ENCODE peak calls at places on chromosomes 6 and 20, in five cellular contexts. One of them, this sample, is unnamed.

GRCh38 chr6:5731435-5731834 is 275.3 kb downstream of the NRN1 start:
- DNase-seq in NB4: no peak
- DNase-seq in GM23338: no peak
- DNase-seq in coronary artery: no peak
- DNase-seq in mammary epithelial cell: no peak
- DNase-seq in this sample: no peak

GRCh38 chr6:166989427-166990034 is 9.7 kb upstream of the CEP43 start:
- DNase-seq in NB4: peak
- DNase-seq in GM23338: peak
- DNase-seq in coronary artery: no peak
- DNase-seq in mammary epithelial cell: peak
- DNase-seq in this sample: no peak

GRCh38 chr20:23782366-23782983 is 31.7 kb upstream of the CST1 start:
- DNase-seq in GM23338: peak
- DNase-seq in mammary epithelial cell: peak
- DNase-seq in coronary artery: no peak
- DNase-seq in NB4: peak
- DNase-seq in this sample: no peak

GRCh38 chr6:52995913-52996685 is 1.0 kb upstream of the GSTA4 start:
- DNase-seq in NB4: peak
- DNase-seq in coronary artery: no peak
- DNase-seq in mammary epithelial cell: peak
- DNase-seq in GM23338: peak
- DNase-seq in this sample: no peak

GRCh38 chr20:62236674-62236996 is 1.7 kb upstream of the OSBPL2 start:
- DNase-seq in mammary epithelial cell: no peak
- DNase-seq in GM23338: peak
- DNase-seq in coronary artery: no peak
- DNase-seq in NB4: no peak
- DNase-seq in this sample: no peak

GRCh38 chr20:17968366-17969275 is at the start of the genes MGME1 and SNX5:
- DNase-seq in coronary artery: peak
- DNase-seq in NB4: peak
- DNase-seq in mammary epithelial cell: peak
- DNase-seq in GM23338: peak
- DNase-seq in this sample: peak

GRCh38 chr6:33418690-33419291 is 884 bp upstream of the CUTA start:
- DNase-seq in NB4: peak
- DNase-seq in mammary epithelial cell: no peak
- DNase-seq in GM23338: peak
- DNase-seq in coronary artery: no peak
- DNase-seq in this sample: no peak

GRCh38 chr6:145110109-145110508 is 625.2 kb downstream of the EPM2A start:
- DNase-seq in NB4: no peak
- DNase-seq in coronary artery: no peak
- DNase-seq in mammary epithelial cell: peak
- DNase-seq in GM23338: no peak
- DNase-seq in this sample: no peak

GRCh38 chr6:108945686-108946158 is 97.5 kb downstream of the ARMC2 start:
- DNase-seq in coronary artery: peak
- DNase-seq in mammary epithelial cell: no peak
- DNase-seq in NB4: no peak
- DNase-seq in GM23338: peak
- DNase-seq in this sample: no peak

GRCh38 chr20:53867741-53868351 is 202.5 kb downstream of the BCAS1 start:
- DNase-seq in GM23338: peak
- DNase-seq in coronary artery: no peak
- DNase-seq in NB4: no peak
- DNase-seq in mammary epithelial cell: peak
- DNase-seq in this sample: no peak

GRCh38 chr6:103122766-103123601 is 1729.5 kb downstream of the GRIK2 start:
- DNase-seq in GM23338: peak
- DNase-seq in mammary epithelial cell: peak
- DNase-seq in NB4: peak
- DNase-seq in coronary artery: peak
- DNase-seq in this sample: peak

GRCh38 chr6:18963439-18963838 is 576.3 kb downstream of the RNF144B start:
- DNase-seq in mammary epithelial cell: no peak
- DNase-seq in GM23338: no peak
- DNase-seq in coronary artery: no peak
- DNase-seq in NB4: no peak
- DNase-seq in this sample: no peak

GRCh38 chr20:4681971-4682370 is 39.7 kb upstream of the PRND start:
- DNase-seq in coronary artery: no peak
- DNase-seq in GM23338: no peak
- DNase-seq in mammary epithelial cell: peak
- DNase-seq in NB4: no peak
- DNase-seq in this sample: no peak

GRCh38 chr6:41161380-41161779 is 1.5 kb downstream of the TREM2 start:
- DNase-seq in mammary epithelial cell: peak
- DNase-seq in NB4: no peak
- DNase-seq in coronary artery: no peak
- DNase-seq in GM23338: no peak
- DNase-seq in this sample: no peak

GRCh38 chr6:137362878-137363804 is 131.1 kb downstream of the OLIG3 start:
- DNase-seq in mammary epithelial cell: no peak
- DNase-seq in GM23338: no peak
- DNase-seq in NB4: no peak
- DNase-seq in coronary artery: no peak
- DNase-seq in this sample: no peak

GRCh38 chr20:9215539-9215938 is 146.7 kb downstream of the PLCB4 start:
- DNase-seq in GM23338: peak
- DNase-seq in coronary artery: no peak
- DNase-seq in mammary epithelial cell: no peak
- DNase-seq in NB4: peak
- DNase-seq in this sample: no peak
- TF ChIP-seq CTCF in GM23338: peak
- TF ChIP-seq CTCF in coronary artery: no peak
- TF ChIP-seq CTCF in mammary epithelial cell: peak
- TF ChIP-seq CTCF in NB4: peak
- TF ChIP-seq CTCF in this sample: peak

GRCh38 chr6:24689964-24690363 is 23.1 kb downstream of the ACOT13 start:
- DNase-seq in NB4: no peak
- DNase-seq in coronary artery: no peak
- DNase-seq in mammary epithelial cell: no peak
- DNase-seq in GM23338: no peak
- DNase-seq in this sample: no peak

GRCh38 chr6:24683297-24684296 is 16.7 kb downstream of the ACOT13 start:
- DNase-seq in mammary epithelial cell: no peak
- DNase-seq in GM23338: peak
- DNase-seq in coronary artery: no peak
- DNase-seq in NB4: no peak
- DNase-seq in this sample: no peak

GRCh38 chr6:24690561-24690960 is 23.7 kb downstream of the ACOT13 start:
- DNase-seq in GM23338: no peak
- DNase-seq in coronary artery: no peak
- DNase-seq in NB4: no peak
- DNase-seq in mammary epithelial cell: no peak
- DNase-seq in this sample: no peak

GRCh38 chr6:24691550-24691949 is 24.7 kb downstream of the ACOT13 start:
- DNase-seq in mammary epithelial cell: no peak
- DNase-seq in coronary artery: no peak
- DNase-seq in NB4: no peak
- DNase-seq in GM23338: no peak
- DNase-seq in this sample: no peak

DNA sequence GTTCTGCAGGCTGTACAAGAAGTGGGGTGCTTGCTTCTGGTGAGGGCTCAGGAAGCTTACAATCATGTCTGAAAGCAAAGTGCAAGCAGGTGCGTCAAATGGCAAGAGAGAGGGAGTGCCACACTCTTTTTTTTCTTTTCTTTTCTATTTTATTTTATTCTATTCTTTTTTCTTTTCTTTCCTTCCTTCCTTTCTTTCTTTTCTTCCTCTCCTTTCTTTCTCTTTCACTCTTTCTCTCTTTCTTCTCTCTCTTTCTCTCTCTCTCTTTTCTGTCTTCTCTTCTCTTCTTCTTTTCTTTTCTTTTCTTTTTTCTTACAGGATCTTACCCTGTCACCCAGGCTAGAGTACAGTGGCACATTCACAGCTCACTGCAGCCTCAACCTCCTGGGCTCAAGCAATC is 19.5 kb downstream of the ACOT13 start:
- DNase-seq in NB4: no peak
- DNase-seq in GM23338: no peak
- DNase-seq in coronary artery: no peak
- DNase-seq in mammary epithelial cell: no peak
- DNase-seq in this sample: no peak
- TF ChIP-seq CTCF in NB4: no peak
- TF ChIP-seq CTCF in GM23338: no peak
- TF ChIP-seq CTCF in coronary artery: no peak
- TF ChIP-seq CTCF in mammary epithelial cell: no peak
- TF ChIP-seq CTCF in this sample: no peak

DNA sequence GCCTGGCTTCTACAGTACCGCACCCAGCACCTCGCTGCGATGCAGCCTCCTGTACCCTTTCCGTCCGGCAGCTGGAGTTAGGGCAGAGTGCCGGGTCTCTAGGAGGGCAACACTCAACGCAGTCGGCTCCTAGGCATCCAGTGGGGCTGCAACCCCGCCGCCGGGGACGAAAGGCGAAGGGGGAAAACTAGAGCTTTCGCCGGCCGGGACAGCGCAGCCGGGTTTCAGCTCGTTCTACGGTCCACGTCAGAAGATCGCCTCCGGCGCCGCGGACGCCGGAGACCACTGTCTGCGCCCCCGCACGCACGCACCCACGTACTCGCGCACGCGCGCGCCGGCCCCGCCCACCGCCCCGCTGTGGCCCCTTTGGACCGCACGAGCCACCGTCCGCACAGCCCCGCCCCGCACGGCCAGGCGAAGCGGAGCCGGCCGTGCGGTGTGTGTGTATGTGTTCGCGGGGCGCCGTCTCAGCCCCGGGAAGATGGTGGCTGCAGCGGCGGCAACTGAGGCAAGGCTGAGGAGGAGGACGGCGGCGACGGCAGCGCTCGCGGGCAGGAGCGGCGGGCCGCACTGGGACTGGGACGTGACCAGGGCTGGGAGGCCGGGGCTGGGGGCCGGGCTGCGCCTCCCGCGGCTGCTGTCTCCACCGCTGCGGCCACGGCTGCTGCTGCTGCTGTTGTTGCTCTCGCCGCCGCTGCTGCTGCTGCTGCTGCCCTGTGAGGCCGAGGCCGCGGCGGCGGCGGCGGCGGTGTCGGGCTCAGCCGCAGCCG is at the start of gene ATRN:
- DNase-seq in coronary artery: peak
- DNase-seq in NB4: peak
- DNase-seq in GM23338: peak
- DNase-seq in mammary epithelial cell: peak
- DNase-seq in this sample: peak
- TF ChIP-seq CTCF in coronary artery: no peak
- TF ChIP-seq CTCF in NB4: no peak
- TF ChIP-seq CTCF in GM23338: no peak
- TF ChIP-seq CTCF in mammary epithelial cell: no peak
- TF ChIP-seq CTCF in this sample: peak

DNA sequence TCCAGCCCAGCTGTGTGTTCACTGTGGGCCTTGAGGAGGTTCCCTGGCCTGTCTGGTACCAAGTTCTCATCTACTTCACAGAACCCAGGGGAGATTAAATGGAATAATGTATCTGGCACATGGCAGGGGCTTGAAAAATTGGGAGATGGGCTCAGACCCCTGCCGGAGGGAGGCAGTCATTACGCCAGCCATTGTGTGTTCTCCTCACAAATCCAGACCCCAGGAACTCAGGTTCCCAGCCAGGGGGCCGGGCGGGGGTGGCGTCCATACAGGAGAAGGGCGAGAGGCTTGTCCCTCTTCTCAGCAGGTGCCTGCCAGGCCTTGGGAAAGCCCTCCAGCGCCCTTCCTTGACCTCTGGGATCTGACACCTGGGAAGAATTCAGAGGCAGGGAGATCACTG is 8.1 kb downstream of the NOL4L start:
- DNase-seq in GM23338: peak
- DNase-seq in NB4: no peak
- DNase-seq in coronary artery: no peak
- DNase-seq in mammary epithelial cell: no peak
- DNase-seq in this sample: no peak
- TF ChIP-seq CTCF in GM23338: peak
- TF ChIP-seq CTCF in NB4: no peak
- TF ChIP-seq CTCF in coronary artery: no peak
- TF ChIP-seq CTCF in mammary epithelial cell: no peak
- TF ChIP-seq CTCF in this sample: peak

GRCh38 chr6:130457605-130458004 is 91.8 kb downstream of the TMEM200A start:
- DNase-seq in NB4: no peak
- DNase-seq in GM23338: peak
- DNase-seq in coronary artery: no peak
- DNase-seq in mammary epithelial cell: no peak
- DNase-seq in this sample: no peak
- TF ChIP-seq CTCF in NB4: no peak
- TF ChIP-seq CTCF in GM23338: peak
- TF ChIP-seq CTCF in coronary artery: no peak
- TF ChIP-seq CTCF in mammary epithelial cell: no peak
- TF ChIP-seq CTCF in this sample: no peak

GRCh38 chr6:94049001-94049400 is 629.6 kb upstream of the EPHA7 start:
- DNase-seq in GM23338: no peak
- DNase-seq in mammary epithelial cell: no peak
- DNase-seq in NB4: no peak
- DNase-seq in coronary artery: no peak
- DNase-seq in this sample: no peak

GRCh38 chr6:94050515-94050914 is 631.2 kb upstream of the EPHA7 start:
- DNase-seq in NB4: no peak
- DNase-seq in coronary artery: no peak
- DNase-seq in GM23338: peak
- DNase-seq in mammary epithelial cell: no peak
- DNase-seq in this sample: no peak

GRCh38 chr6:94052754-94053153 is 633.4 kb upstream of the EPHA7 start:
- DNase-seq in mammary epithelial cell: no peak
- DNase-seq in coronary artery: no peak
- DNase-seq in GM23338: peak
- DNase-seq in NB4: no peak
- DNase-seq in this sample: no peak
- TF ChIP-seq CTCF in mammary epithelial cell: no peak
- TF ChIP-seq CTCF in coronary artery: no peak
- TF ChIP-seq CTCF in GM23338: peak
- TF ChIP-seq CTCF in NB4: no peak
- TF ChIP-seq CTCF in this sample: peak

GRCh38 chr6:112502348-112503130 is 155.4 kb downstream of the RFPL4B start:
- DNase-seq in NB4: no peak
- DNase-seq in coronary artery: no peak
- DNase-seq in mammary epithelial cell: no peak
- DNase-seq in GM23338: peak
- DNase-seq in this sample: no peak
- TF ChIP-seq CTCF in NB4: no peak
- TF ChIP-seq CTCF in coronary artery: no peak
- TF ChIP-seq CTCF in mammary epithelial cell: peak
- TF ChIP-seq CTCF in GM23338: peak
- TF ChIP-seq CTCF in this sample: peak

DNA sequence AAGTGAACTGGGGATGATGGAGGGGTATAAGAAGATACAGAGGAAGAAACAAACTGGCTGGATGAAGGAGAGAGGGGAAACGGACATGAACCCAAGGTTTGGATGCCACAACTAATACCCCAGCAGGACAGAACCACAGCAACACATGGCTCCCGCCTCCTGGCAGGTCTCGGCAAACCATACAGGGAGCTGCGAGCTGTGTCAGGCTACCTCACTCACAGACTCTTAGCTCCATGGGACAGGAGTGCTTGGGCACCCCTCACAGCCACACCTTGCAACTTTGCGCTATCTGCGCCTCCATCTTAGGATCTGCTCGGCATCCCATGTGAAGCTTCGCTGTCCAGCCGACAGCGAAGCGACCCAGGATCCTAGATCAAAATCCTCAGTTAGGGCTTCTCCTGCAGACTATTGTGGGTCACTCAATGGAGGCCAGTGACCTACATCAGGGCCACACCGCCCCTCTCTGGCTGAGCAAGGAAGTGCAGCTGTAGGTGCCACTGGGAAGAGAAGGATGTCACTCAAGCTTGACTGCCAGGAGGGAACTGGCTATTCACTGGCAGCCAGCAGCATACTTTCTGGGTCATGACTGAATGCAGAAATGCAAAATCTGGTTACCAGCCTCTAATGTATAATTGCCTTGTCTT is 174.4 kb upstream of the RIN2 start:
- DNase-seq in NB4: peak
- DNase-seq in mammary epithelial cell: peak
- DNase-seq in GM23338: peak
- DNase-seq in coronary artery: peak
- DNase-seq in this sample: peak
- TF ChIP-seq CTCF in NB4: peak
- TF ChIP-seq CTCF in mammary epithelial cell: peak
- TF ChIP-seq CTCF in GM23338: peak
- TF ChIP-seq CTCF in coronary artery: peak
- TF ChIP-seq CTCF in this sample: peak